ENCODE peak calls at places on chromosomes 16 and 17, in six cellular contexts. One of them, this sample, is unnamed.

GRCh38 chr16:84878770-84879169 is 59.0 kb downstream of the CRISPLD2 start:
- DNase-seq in kidney epithelial cell: no peak
- DNase-seq in stimulated activated CD4-positive, alpha-beta T cell treated with anti-CD3 and anti-CD28 coated beads, Interleukin-15, amount 100 ng/mL, for 1 hour: no peak
- DNase-seq in GDM1: no peak
- DNase-seq in GM19239: no peak
- DNase-seq in A549: no peak
- DNase-seq in this sample: no peak

GRCh38 chr17:76137026-76137350 is 4.1 kb downstream of the FOXJ1 start:
- DNase-seq in GM19239: no peak
- DNase-seq in kidney epithelial cell: no peak
- DNase-seq in A549: no peak
- DNase-seq in stimulated activated CD4-positive, alpha-beta T cell treated with anti-CD3 and anti-CD28 coated beads, Interleukin-15, amount 100 ng/mL, for 1 hour: no peak
- DNase-seq in GDM1: no peak
- DNase-seq in this sample: no peak

GRCh38 chr17:37848690-37849616 is 75.3 kb upstream of the TBC1D3K start:
- DNase-seq in stimulated activated CD4-positive, alpha-beta T cell treated with anti-CD3 and anti-CD28 coated beads, Interleukin-15, amount 100 ng/mL, for 1 hour: no peak
- DNase-seq in A549: peak
- DNase-seq in kidney epithelial cell: peak
- DNase-seq in GDM1: no peak
- DNase-seq in GM19239: no peak
- DNase-seq in this sample: no peak

GRCh38 chr17:41537990-41538389 is 9.9 kb upstream of the KRT19 start:
- DNase-seq in GDM1: no peak
- DNase-seq in stimulated activated CD4-positive, alpha-beta T cell treated with anti-CD3 and anti-CD28 coated beads, Interleukin-15, amount 100 ng/mL, for 1 hour: no peak
- DNase-seq in GM19239: no peak
- DNase-seq in kidney epithelial cell: no peak
- DNase-seq in A549: no peak
- DNase-seq in this sample: no peak

GRCh38 chr16:48393843-48394703 is 8.9 kb upstream of the SIAH1 start:
- DNase-seq in stimulated activated CD4-positive, alpha-beta T cell treated with anti-CD3 and anti-CD28 coated beads, Interleukin-15, amount 100 ng/mL, for 1 hour: no peak
- DNase-seq in A549: no peak
- DNase-seq in kidney epithelial cell: no peak
- DNase-seq in GM19239: no peak
- DNase-seq in GDM1: no peak
- DNase-seq in this sample: no peak

GRCh38 chr16:81755915-81756644 is 23.0 kb upstream of the PLCG2 start:
- DNase-seq in GM19239: no peak
- DNase-seq in kidney epithelial cell: no peak
- DNase-seq in stimulated activated CD4-positive, alpha-beta T cell treated with anti-CD3 and anti-CD28 coated beads, Interleukin-15, amount 100 ng/mL, for 1 hour: no peak
- DNase-seq in GDM1: peak
- DNase-seq in A549: no peak
- DNase-seq in this sample: no peak

GRCh38 chr17:48190871-48191270 is 83.3 kb downstream of the SNX11 start:
- DNase-seq in stimulated activated CD4-positive, alpha-beta T cell treated with anti-CD3 and anti-CD28 coated beads, Interleukin-15, amount 100 ng/mL, for 1 hour: no peak
- DNase-seq in A549: no peak
- DNase-seq in GM19239: no peak
- DNase-seq in kidney epithelial cell: no peak
- DNase-seq in GDM1: no peak
- DNase-seq in this sample: no peak

GRCh38 chr17:7632492-7632894 is 2.6 kb downstream of the SHBG start:
- DNase-seq in kidney epithelial cell: no peak
- DNase-seq in A549: peak
- DNase-seq in stimulated activated CD4-positive, alpha-beta T cell treated with anti-CD3 and anti-CD28 coated beads, Interleukin-15, amount 100 ng/mL, for 1 hour: no peak
- DNase-seq in GDM1: peak
- DNase-seq in GM19239: peak
- DNase-seq in this sample: no peak

GRCh38 chr17:4914009-4914408 is 11.1 kb upstream of the CHRNE start:
- DNase-seq in GDM1: no peak
- DNase-seq in GM19239: no peak
- DNase-seq in stimulated activated CD4-positive, alpha-beta T cell treated with anti-CD3 and anti-CD28 coated beads, Interleukin-15, amount 100 ng/mL, for 1 hour: no peak
- DNase-seq in kidney epithelial cell: no peak
- DNase-seq in A549: no peak
- DNase-seq in this sample: no peak

GRCh38 chr16:10009691-10010090 is 172.5 kb downstream of the GRIN2A start:
- DNase-seq in A549: no peak
- DNase-seq in stimulated activated CD4-positive, alpha-beta T cell treated with anti-CD3 and anti-CD28 coated beads, Interleukin-15, amount 100 ng/mL, for 1 hour: no peak
- DNase-seq in GM19239: no peak
- DNase-seq in kidney epithelial cell: no peak
- DNase-seq in GDM1: no peak
- DNase-seq in this sample: no peak

GRCh38 chr16:82185012-82185411 is 15.0 kb upstream of the MPHOSPH6 start:
- DNase-seq in GM19239: no peak
- DNase-seq in A549: no peak
- DNase-seq in kidney epithelial cell: no peak
- DNase-seq in GDM1: no peak
- DNase-seq in stimulated activated CD4-positive, alpha-beta T cell treated with anti-CD3 and anti-CD28 coated beads, Interleukin-15, amount 100 ng/mL, for 1 hour: no peak
- DNase-seq in this sample: no peak

GRCh38 chr16:55569025-55569424 is 2.5 kb downstream of the CAPNS2 start:
- DNase-seq in GM19239: no peak
- DNase-seq in kidney epithelial cell: no peak
- DNase-seq in A549: no peak
- DNase-seq in stimulated activated CD4-positive, alpha-beta T cell treated with anti-CD3 and anti-CD28 coated beads, Interleukin-15, amount 100 ng/mL, for 1 hour: no peak
- DNase-seq in GDM1: no peak
- DNase-seq in this sample: no peak

GRCh38 chr16:71467810-71468209 is 5.8 kb upstream of the ZNF23 start:
- DNase-seq in GDM1: no peak
- DNase-seq in GM19239: no peak
- DNase-seq in stimulated activated CD4-positive, alpha-beta T cell treated with anti-CD3 and anti-CD28 coated beads, Interleukin-15, amount 100 ng/mL, for 1 hour: no peak
- DNase-seq in kidney epithelial cell: no peak
- DNase-seq in A549: no peak
- DNase-seq in this sample: peak

GRCh38 chr17:4584125-4584834 is at the start of gene SMTNL2:
- DNase-seq in A549: peak
- DNase-seq in GDM1: no peak
- DNase-seq in stimulated activated CD4-positive, alpha-beta T cell treated with anti-CD3 and anti-CD28 coated beads, Interleukin-15, amount 100 ng/mL, for 1 hour: no peak
- DNase-seq in kidney epithelial cell: no peak
- DNase-seq in GM19239: no peak
- DNase-seq in this sample: peak

GRCh38 chr16:73033271-73033998 is 14.5 kb downstream of the ZFHX3 start:
- DNase-seq in A549: no peak
- DNase-seq in stimulated activated CD4-positive, alpha-beta T cell treated with anti-CD3 and anti-CD28 coated beads, Interleukin-15, amount 100 ng/mL, for 1 hour: no peak
- DNase-seq in GM19239: no peak
- DNase-seq in kidney epithelial cell: no peak
- DNase-seq in GDM1: no peak
- DNase-seq in this sample: no peak

GRCh38 chr16:29675811-29676643 is 3.0 kb upstream of the QPRT start:
- DNase-seq in GM19239: no peak
- DNase-seq in GDM1: peak
- DNase-seq in A549: peak
- DNase-seq in kidney epithelial cell: no peak
- DNase-seq in stimulated activated CD4-positive, alpha-beta T cell treated with anti-CD3 and anti-CD28 coated beads, Interleukin-15, amount 100 ng/mL, for 1 hour: no peak
- DNase-seq in this sample: no peak

GRCh38 chr16:29649560-29650494 is 13.2 kb upstream of the SPN start:
- DNase-seq in GM19239: no peak
- DNase-seq in GDM1: no peak
- DNase-seq in A549: no peak
- DNase-seq in stimulated activated CD4-positive, alpha-beta T cell treated with anti-CD3 and anti-CD28 coated beads, Interleukin-15, amount 100 ng/mL, for 1 hour: no peak
- DNase-seq in kidney epithelial cell: no peak
- DNase-seq in this sample: no peak

GRCh38 chr17:29566473-29567361 is at the start of gene ABHD15:
- DNase-seq in stimulated activated CD4-positive, alpha-beta T cell treated with anti-CD3 and anti-CD28 coated beads, Interleukin-15, amount 100 ng/mL, for 1 hour: no peak
- DNase-seq in kidney epithelial cell: no peak
- DNase-seq in A549: peak
- DNase-seq in GM19239: peak
- DNase-seq in GDM1: peak
- DNase-seq in this sample: peak

GRCh38 chr16:57801856-57802634 is at the start of gene KIFC3:
- DNase-seq in stimulated activated CD4-positive, alpha-beta T cell treated with anti-CD3 and anti-CD28 coated beads, Interleukin-15, amount 100 ng/mL, for 1 hour: peak
- DNase-seq in GM19239: peak
- DNase-seq in kidney epithelial cell: no peak
- DNase-seq in GDM1: no peak
- DNase-seq in A549: peak
- DNase-seq in this sample: no peak

GRCh38 chr17:7932483-7932891 is 481 bp downstream of the CNTROB start:
- DNase-seq in GM19239: no peak
- DNase-seq in kidney epithelial cell: no peak
- DNase-seq in GDM1: no peak
- DNase-seq in stimulated activated CD4-positive, alpha-beta T cell treated with anti-CD3 and anti-CD28 coated beads, Interleukin-15, amount 100 ng/mL, for 1 hour: no peak
- DNase-seq in A549: peak
- DNase-seq in this sample: peak

GRCh38 chr17:27800522-27800921 is at the start of gene NOS2:
- DNase-seq in stimulated activated CD4-positive, alpha-beta T cell treated with anti-CD3 and anti-CD28 coated beads, Interleukin-15, amount 100 ng/mL, for 1 hour: no peak
- DNase-seq in GM19239: no peak
- DNase-seq in kidney epithelial cell: no peak
- DNase-seq in GDM1: no peak
- DNase-seq in A549: no peak
- DNase-seq in this sample: no peak

GRCh38 chr17:75846701-75847594 is 2.7 kb upstream of the UNC13D start:
- DNase-seq in GDM1: no peak
- DNase-seq in A549: no peak
- DNase-seq in GM19239: no peak
- DNase-seq in kidney epithelial cell: no peak
- DNase-seq in stimulated activated CD4-positive, alpha-beta T cell treated with anti-CD3 and anti-CD28 coated beads, Interleukin-15, amount 100 ng/mL, for 1 hour: no peak
- DNase-seq in this sample: no peak

GRCh38 chr16:82782715-82783251 is 156.0 kb downstream of the CDH13 start:
- DNase-seq in A549: no peak
- DNase-seq in GDM1: no peak
- DNase-seq in GM19239: no peak
- DNase-seq in kidney epithelial cell: no peak
- DNase-seq in stimulated activated CD4-positive, alpha-beta T cell treated with anti-CD3 and anti-CD28 coated beads, Interleukin-15, amount 100 ng/mL, for 1 hour: no peak
- DNase-seq in this sample: no peak

GRCh38 chr16:23587726-23588125 is 8.4 kb downstream of the NDUFAB1 start:
- DNase-seq in GDM1: no peak
- DNase-seq in stimulated activated CD4-positive, alpha-beta T cell treated with anti-CD3 and anti-CD28 coated beads, Interleukin-15, amount 100 ng/mL, for 1 hour: no peak
- DNase-seq in A549: no peak
- DNase-seq in kidney epithelial cell: no peak
- DNase-seq in GM19239: no peak
- DNase-seq in this sample: no peak

GRCh38 chr16:53065436-53066165 is 10.8 kb downstream of the CHD9 start:
- DNase-seq in GDM1: no peak
- DNase-seq in stimulated activated CD4-positive, alpha-beta T cell treated with anti-CD3 and anti-CD28 coated beads, Interleukin-15, amount 100 ng/mL, for 1 hour: no peak
- DNase-seq in GM19239: no peak
- DNase-seq in A549: no peak
- DNase-seq in kidney epithelial cell: no peak
- DNase-seq in this sample: no peak

GRCh38 chr17:30956764-30957374 is 14.0 kb upstream of the RNF135 start:
- DNase-seq in stimulated activated CD4-positive, alpha-beta T cell treated with anti-CD3 and anti-CD28 coated beads, Interleukin-15, amount 100 ng/mL, for 1 hour: no peak
- DNase-seq in A549: no peak
- DNase-seq in GDM1: no peak
- DNase-seq in kidney epithelial cell: no peak
- DNase-seq in GM19239: no peak
- DNase-seq in this sample: no peak

GRCh38 chr16:89697616-89698331 is 3.7 kb downstream of the SPATA2L start:
- DNase-seq in stimulated activated CD4-positive, alpha-beta T cell treated with anti-CD3 and anti-CD28 coated beads, Interleukin-15, amount 100 ng/mL, for 1 hour: no peak
- DNase-seq in GDM1: no peak
- DNase-seq in kidney epithelial cell: no peak
- DNase-seq in GM19239: no peak
- DNase-seq in A549: no peak
- DNase-seq in this sample: no peak

GRCh38 chr17:31596382-31597323 is 205.2 kb downstream of the RAB11FIP4 start:
- DNase-seq in GDM1: peak
- DNase-seq in A549: peak
- DNase-seq in kidney epithelial cell: peak
- DNase-seq in GM19239: peak
- DNase-seq in stimulated activated CD4-positive, alpha-beta T cell treated with anti-CD3 and anti-CD28 coated beads, Interleukin-15, amount 100 ng/mL, for 1 hour: no peak
- DNase-seq in this sample: peak

GRCh38 chr17:82520041-82520910 is 744 bp downstream of the FOXK2 start:
- DNase-seq in GM19239: peak
- DNase-seq in kidney epithelial cell: no peak
- DNase-seq in A549: no peak
- DNase-seq in stimulated activated CD4-positive, alpha-beta T cell treated with anti-CD3 and anti-CD28 coated beads, Interleukin-15, amount 100 ng/mL, for 1 hour: peak
- DNase-seq in GDM1: no peak
- DNase-seq in this sample: peak

GRCh38 chr17:83124871-83125514 is 45.6 kb downstream of the METRNL start:
- DNase-seq in GM19239: no peak
- DNase-seq in kidney epithelial cell: no peak
- DNase-seq in A549: no peak
- DNase-seq in GDM1: no peak
- DNase-seq in stimulated activated CD4-positive, alpha-beta T cell treated with anti-CD3 and anti-CD28 coated beads, Interleukin-15, amount 100 ng/mL, for 1 hour: no peak
- DNase-seq in this sample: no peak

GRCh38 chr16:2190659-2191445 is 5.6 kb downstream of the CASKIN1 start:
- DNase-seq in GM19239: no peak
- DNase-seq in kidney epithelial cell: no peak
- DNase-seq in A549: no peak
- DNase-seq in GDM1: no peak
- DNase-seq in stimulated activated CD4-positive, alpha-beta T cell treated with anti-CD3 and anti-CD28 coated beads, Interleukin-15, amount 100 ng/mL, for 1 hour: no peak
- DNase-seq in this sample: no peak

This sample was measured in memory B cell.